ENCODE peak calls at places on chromosomes 2 and 18, in six cellular contexts. A is psoas muscle, H is tibial artery, K is Peyer's patch, U is fibroblast of lung, P is endothelial cell of umbilical vein. Z is an unnamed sample. For H3K4me1, the result is how much of the 10 kb centered on the place peaks cover.

GRCh38 chr18:25896178-25896780 is 194.1 kb downstream of the SS18 start:
- DNase-seq in A (no peak), K (no peak), H (no peak), P (peak), U (peak), Z (peak)

GRCh38 chr2:199588054-199588453 is 130.3 kb upstream of the SATB2 start:
- DNase-seq in P (no peak), A (no peak), K (no peak), H (no peak), U (no peak), Z (no peak)

GRCh38 chr2:78355967-78356366 is 669.5 kb upstream of the REG3G start:
- DNase-seq in U (no peak), A (no peak), H (no peak), P (no peak), K (no peak), Z (no peak)

GRCh38 chr2:17620280-17620679 is 79.8 kb downstream of the VSNL1 start:
- DNase-seq in K (no peak), P (no peak), U (no peak), A (no peak), H (no peak), Z (peak)

GRCh38 chr2:151655663-151656398 is 78.4 kb downstream of the NEB start:
- DNase-seq in P (peak), H (no peak), U (no peak), A (peak), K (no peak), Z (no peak)

GRCh38 chr2:163551974-163552373 is 183.8 kb downstream of the FIGN start:
- DNase-seq in K (no peak), P (no peak), U (no peak), A (no peak), H (no peak), Z (no peak)

GRCh38 chr2:69375494-69376353 is 11.3 kb downstream of the GFPT1 start:
- DNase-seq in A (no peak), K (no peak), U (peak), H (no peak), P (peak), Z (peak)

GRCh38 chr2:216536725-216537124 is 38.1 kb downstream of the RPL37A start:
- DNase-seq in P (no peak), A (no peak), U (peak), H (no peak), K (no peak), Z (peak)

GRCh38 chr2:74317696-74318095 is 25.5 kb downstream of the SLC4A5 start:
- DNase-seq in U (no peak), A (no peak), K (no peak), P (no peak), H (peak), Z (no peak)

GRCh38 chr18:48802543-48803428 is 148.0 kb downstream of the SMAD7 start:
- DNase-seq in K (peak), A (peak), P (no peak), U (no peak), H (peak), Z (no peak)

GRCh38 chr2:26477126-26477910 is 606 bp downstream of the OTOF start:
- DNase-seq in A (no peak), K (no peak), U (no peak), H (no peak), P (no peak), Z (no peak)

GRCh38 chr2:62708751-62709150 is 3.2 kb downstream of the EHBP1 start:
- DNase-seq in P (no peak), H (no peak), K (no peak), A (no peak), U (no peak), Z (no peak)

GRCh38 chr2:464562-465309 is 176.8 kb upstream of the ALKAL2 start:
- DNase-seq in H (no peak), A (no peak), K (peak), U (no peak), P (no peak), Z (no peak)

GRCh38 chr2:163556511-163556910 is 179.3 kb downstream of the FIGN start:
- DNase-seq in H (no peak), U (no peak), K (no peak), A (no peak), P (no peak), Z (no peak)

GRCh38 chr2:210617732-210618330 is 61.4 kb downstream of the CPS1 start:
- DNase-seq in U (peak), A (no peak), P (peak), K (no peak), H (no peak), Z (peak)

GRCh38 chr2:130807659-130808385 is 28.9 kb upstream of the ARHGEF4 start:
- DNase-seq in H (no peak), P (no peak), K (peak), U (no peak), A (no peak), Z (no peak)

GRCh38 chr18:44899832-44900231 is 219.1 kb downstream of the SETBP1 start:
- DNase-seq in A (no peak), U (no peak), P (no peak), H (no peak), K (no peak), Z (no peak)

GRCh38 chr2:164620873-164621760 is at the start of gene GRB14:
- DNase-seq in H (no peak), U (no peak), K (peak), A (peak), P (peak), Z (peak)

GRCh38 chr2:151379191-151379590 is 21.8 kb downstream of the TNFAIP6 start:
- DNase-seq in H (no peak), A (no peak), K (no peak), U (peak), P (no peak), Z (no peak)

GRCh38 chr2:30253873-30254691 is 22.7 kb downstream of the LBH start:
- DNase-seq in P (no peak), K (no peak), U (no peak), A (no peak), H (no peak), Z (no peak)

GRCh38 chr2:82875891-82876290 is 1583.2 kb downstream of the SUCLG1 start:
- DNase-seq in K (no peak), H (no peak), A (no peak), U (no peak), P (no peak), Z (no peak)

GRCh38 chr2:153595939-153596338 is 117.4 kb upstream of the RPRM start:
- DNase-seq in H (no peak), P (no peak), K (no peak), U (no peak), A (no peak), Z (no peak)

GRCh38 chr2:133264951-133265949 is 303.0 kb downstream of the NCKAP5 start:
- DNase-seq in P (peak), A (peak), H (no peak), U (no peak), K (no peak), Z (peak)

GRCh38 chr2:60334610-60335009 is 218.8 kb downstream of the BCL11A start:
- DNase-seq in K (no peak), A (no peak), P (no peak), H (no peak), U (no peak), Z (no peak)

GRCh38 chr2:205885492-205886099 is 200.4 kb downstream of the INO80D start:
- DNase-seq in A (peak), H (peak), P (peak), U (peak), K (peak), Z (peak)

GRCh38 chr2:100623033-100623715 is 60.4 kb downstream of the PDCL3 start:
- DNase-seq in P (no peak), A (no peak), H (no peak), U (no peak), K (no peak), Z (no peak)

GRCh38 chr2:112920923-112921532 is 10.1 kb downstream of the IL37 start:
- DNase-seq in P (no peak), H (no peak), A (no peak), K (no peak), U (no peak), Z (no peak)

GRCh38 chr2:54692556-54692955 is 30.9 kb upstream of the EML6 start:
- DNase-seq in H (no peak), K (no peak), A (no peak), P (no peak), U (no peak), Z (no peak)

GRCh38 chr2:197369228-197369945 is 58.8 kb upstream of the ANKRD44 start:
- DNase-seq in K (no peak), H (no peak), U (no peak), P (no peak), A (no peak), Z (peak)

GRCh38 chr2:121038831-121039230 is 246.2 kb downstream of the TFCP2L1 start:
- DNase-seq in A (no peak), P (no peak), H (no peak), K (no peak), U (no peak), Z (no peak)

GRCh38 chr2:219404954-219405353 is 13.2 kb upstream of the DES start:
- DNase-seq in P (no peak), U (no peak), A (peak), K (no peak), H (no peak), Z (no peak)

GRCh38 chr2:42128731-42129486 is 40.2 kb upstream of the EML4 start:
- DNase-seq in A (no peak), P (peak), H (no peak), K (no peak), U (peak), Z (peak)

GRCh38 chr2:150133623-150134022 is 353.8 kb downstream of the RND3 start:
- DNase-seq in U (peak), K (peak), H (no peak), A (no peak), P (peak), Z (no peak)

GRCh38 chr2:97712693-97713295 is 582 bp upstream of the ZAP70 start:
- DNase-seq in P (no peak), H (no peak), K (no peak), U (no peak), A (peak), Z (no peak)

GRCh38 chr2:227566012-227566411 is 32.7 kb upstream of the SCYGR2 start:
- DNase-seq in K (no peak), P (no peak), U (no peak), H (no peak), A (no peak), Z (no peak)

GRCh38 chr2:40085786-40086185 is 306.7 kb upstream of the THUMPD2 start:
- DNase-seq in U (no peak), K (no peak), P (no peak), A (no peak), H (no peak), Z (no peak)

GRCh38 chr2:96098900-96099590 is 17.3 kb downstream of the ADRA2B start:
- DNase-seq in A (peak), P (no peak), K (no peak), H (peak), U (no peak), Z (no peak)

GRCh38 chr2:88880441-88880953 is 189.0 kb downstream of the RPIA start:
- DNase-seq in A (no peak), U (peak), P (peak), H (peak), K (peak), Z (peak)

GRCh38 chr2:88885679-88886402 is 194.4 kb downstream of the RPIA start:
- DNase-seq in H (no peak), U (no peak), K (no peak), A (no peak), P (no peak), Z (no peak)

DNA sequence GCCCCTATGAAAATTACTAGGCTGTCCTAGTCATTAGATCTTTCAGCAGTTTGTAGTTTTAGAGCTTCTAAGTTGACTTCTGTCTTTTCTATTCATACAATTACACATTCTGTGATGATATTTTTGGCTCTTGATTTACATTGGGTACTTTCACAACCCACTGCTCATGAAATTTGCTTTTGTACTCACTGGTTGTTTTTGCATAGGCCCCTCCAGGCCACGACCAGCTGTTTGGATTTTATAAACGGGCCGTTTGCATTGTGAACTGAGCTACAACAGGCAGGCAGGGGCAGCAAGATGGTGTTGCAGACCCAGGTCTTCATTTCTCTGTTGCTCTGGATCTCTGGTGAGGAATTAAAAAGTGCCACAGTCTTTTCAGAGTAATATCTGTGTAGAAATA is 193.8 kb downstream of the RPIA start:
- DNase-seq in H (no peak), A (no peak), U (no peak), K (no peak), P (no peak), Z (no peak)
- H3K4me1 ChIP-seq in H (under half), A (under half), U (under half), K (under half), P (under half), Z (under half)

GRCh38 chr2:188785515-188785914 is 188.7 kb upstream of the COL3A1 start:
- DNase-seq in A (no peak), K (no peak), P (no peak), H (no peak), U (no peak), Z (no peak)

GRCh38 chr2:188784269-188784762 is 189.9 kb upstream of the COL3A1 start:
- DNase-seq in H (no peak), A (no peak), U (no peak), K (no peak), P (no peak), Z (no peak)

GRCh38 chr2:188787661-188788044 is 186.5 kb upstream of the COL3A1 start:
- DNase-seq in H (no peak), K (no peak), U (peak), A (no peak), P (peak), Z (peak)

GRCh38 chr2:188787002-188787660 is 187.0 kb upstream of the COL3A1 start:
- DNase-seq in P (peak), A (no peak), K (no peak), U (peak), H (no peak), Z (peak)

DNA sequence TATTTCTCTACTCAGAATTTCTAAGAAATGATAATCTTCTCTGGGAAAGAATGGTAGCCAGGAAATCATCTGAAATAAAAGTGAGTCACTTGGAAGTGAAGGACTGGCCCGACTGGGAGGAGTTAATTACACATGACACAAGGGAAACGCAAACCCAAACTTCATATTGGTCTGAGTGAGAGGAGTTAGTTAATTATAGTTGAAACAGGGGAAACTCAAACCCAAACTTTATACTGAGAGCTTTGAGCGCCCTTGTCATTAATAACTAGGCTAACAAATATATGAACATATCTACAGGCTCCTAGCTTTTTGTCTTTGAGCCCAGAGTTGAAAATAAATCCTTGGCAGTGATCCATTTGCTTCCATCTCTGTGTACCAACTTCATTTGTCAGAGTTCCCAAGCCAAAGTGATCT is 187.8 kb upstream of the COL3A1 start:
- DNase-seq in P (peak), K (no peak), U (peak), H (no peak), A (no peak), Z (peak)
- H3K4me3 ChIP-seq in P (no peak), K (no peak), U (no peak), H (peak), A (peak), Z (no peak)

GRCh38 chr18:9575558-9575957 is 38.8 kb downstream of the PPP4R1 start:
- DNase-seq in U (peak), A (peak), P (peak), H (peak), K (peak), Z (peak)
- TF ChIP-seq CTCF in U (peak), A (peak), P (peak), H (peak), K (no peak), Z (peak)

GRCh38 chr2:237706257-237706656 is 78.9 kb downstream of the LRRFIP1 start:
- DNase-seq in A (no peak), U (no peak), K (peak), P (no peak), H (no peak), Z (no peak)
- H3K4me1 ChIP-seq in A (half or more), U (under half), K (under half), P (under half), H (under half), Z (under half)

GRCh38 chr18:5237723-5238370 is 40.8 kb upstream of the AKAIN1 start:
- DNase-seq in A (peak), H (peak), P (peak), K (peak), U (peak), Z (peak)

GRCh38 chr18:5237083-5237722 is 40.1 kb upstream of the AKAIN1 start:
- DNase-seq in U (peak), H (no peak), K (no peak), P (no peak), A (peak), Z (no peak)

GRCh38 chr18:5239447-5239846 is 42.4 kb upstream of the AKAIN1 start:
- DNase-seq in A (no peak), H (no peak), U (no peak), P (no peak), K (no peak), Z (no peak)

GRCh38 chr18:5238371-5238758 is 41.3 kb upstream of the AKAIN1 start:
- DNase-seq in K (peak), U (no peak), A (peak), P (no peak), H (no peak), Z (peak)
- H3K4me3 ChIP-seq in K (peak), U (peak), A (peak), P (peak), H (peak), Z (peak)

DNA sequence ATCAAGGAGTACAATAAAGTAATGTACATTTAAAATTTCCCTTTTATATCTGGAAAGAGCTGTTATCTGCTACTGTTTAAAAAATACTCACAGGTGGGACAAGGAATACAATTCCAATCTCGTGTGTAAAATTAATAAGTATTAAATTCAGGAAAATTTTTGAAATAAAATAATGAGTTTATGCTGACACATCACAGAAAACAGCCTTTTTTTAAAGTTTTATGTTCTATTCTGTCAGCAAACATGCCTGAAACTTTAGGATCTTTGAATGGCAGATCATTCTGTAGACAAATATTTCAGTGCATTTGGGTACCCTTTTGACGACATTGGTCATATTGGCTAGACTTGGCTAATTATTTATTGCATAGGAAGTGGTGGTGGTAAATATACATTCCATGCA is 254.4 kb upstream of the ETAA1 start:
- DNase-seq in U (no peak), P (no peak), A (no peak), K (no peak), H (no peak), Z (no peak)
- TF ChIP-seq CTCF in U (no peak), P (no peak), A (no peak), K (no peak), H (no peak), Z (no peak)

DNA sequence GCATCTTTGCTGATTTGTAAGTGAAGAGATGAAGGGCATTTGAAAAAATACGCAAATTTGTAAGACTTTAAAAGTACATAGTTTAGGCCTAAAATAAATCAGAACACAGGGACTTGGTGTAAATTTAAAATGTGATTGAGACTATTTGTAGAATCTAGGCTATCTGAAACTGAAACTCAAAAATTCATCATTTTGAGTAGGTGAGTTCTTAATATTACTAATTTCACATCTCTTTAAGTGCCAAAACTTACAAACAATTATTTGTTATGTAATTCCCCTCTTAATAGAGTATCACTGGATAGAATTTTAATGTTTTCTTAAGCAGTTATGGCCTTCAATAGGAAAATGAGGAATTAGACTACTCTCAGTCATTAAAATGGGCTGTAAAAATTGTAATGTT is 14.0 kb upstream of the HRH4 start:
- DNase-seq in K (no peak), P (no peak), A (no peak), U (no peak), H (no peak), Z (no peak)
- H3K4me1 ChIP-seq in K (under half), P (under half), A (under half), U (under half), H (under half), Z (under half)